ENCODE peak calls at places on chromosomes 4 and X, in nine cellular contexts. U is GM23338, K is lung, Q is WTC11, G is HFF-Myc, R is AG09309, N is esophagus squamous epithelium, M is spleen, S is endothelial cell. J is an unnamed sample.
A peak's percentile ranks its signal among the peaks of the same experiment; 100 is the strongest.

GRCh38 chr4:12724520-12724919 is 759.6 kb downstream of the RAB28 start:
- DNase-seq in M (no peak), R (no peak), S (no peak), G (no peak), K (no peak), N (no peak), U (peak; percentile 40), Q (no peak), J (no peak)

GRCh38 chr4:10640535-10641159 is 43.9 kb downstream of the CLNK start:
- DNase-seq in S (no peak), N (no peak), U (no peak), G (no peak), K (no peak), M (no peak), Q (no peak), R (no peak), J (no peak)

GRCh38 chrX:147710301-147710700 is 201.4 kb upstream of the FMR1 start:
- DNase-seq in Q (no peak), M (no peak), K (no peak), N (no peak), U (peak; percentile 9), G (no peak), R (no peak), S (no peak), J (no peak)

GRCh38 chr4:39455486-39455885 is 3.2 kb downstream of the RPL9 start:
- DNase-seq in Q (no peak), G (no peak), R (no peak), M (no peak), U (no peak), K (no peak), N (no peak), S (no peak), J (no peak)

GRCh38 chrX:19866626-19867410 is 20.6 kb downstream of the SH3KBP1 start:
- DNase-seq in Q (no peak), U (no peak), R (no peak), M (no peak), G (no peak), S (no peak), K (no peak), N (no peak), J (no peak)

GRCh38 chrX:120452131-120452530 is 17.0 kb downstream of the LAMP2 start:
- DNase-seq in G (no peak), M (no peak), Q (peak; percentile 13), R (no peak), U (peak; percentile 46), S (no peak), N (no peak), K (no peak), J (no peak)

GRCh38 chrX:25941087-25941486 is 197.1 kb upstream of the MAGEB18 start:
- DNase-seq in K (no peak), U (no peak), Q (no peak), G (no peak), S (no peak), M (no peak), N (no peak), R (no peak), J (no peak)

GRCh38 chr4:25760048-25760447 is 102.7 kb downstream of the SEL1L3 start:
- DNase-seq in G (no peak), K (no peak), U (no peak), S (no peak), Q (no peak), R (no peak), M (no peak), N (no peak), J (no peak)

GRCh38 chr4:60619531-60620305 is 580.4 kb upstream of the ADGRL3 start:
- DNase-seq in U (no peak), R (no peak), S (no peak), G (no peak), K (no peak), N (no peak), Q (no peak), M (no peak), J (no peak)

GRCh38 chr4:152810715-152811287 is 31.0 kb downstream of the ARFIP1 start:
- DNase-seq in U (no peak), K (no peak), R (no peak), Q (no peak), S (no peak), N (no peak), G (no peak), M (no peak), J (no peak)

GRCh38 chr4:41339812-41340809 is 83.4 kb downstream of the UCHL1 start:
- DNase-seq in N (no peak), K (no peak), Q (peak; percentile 58), S (peak; percentile 46), U (peak; percentile 87), G (peak; percentile 85), M (no peak), R (peak; percentile 84), J (no peak)

GRCh38 chr4:173257732-173258717 is 76.1 kb downstream of the HMGB2 start:
- DNase-seq in N (no peak), K (peak; percentile 36), Q (peak; percentile 77), S (peak; percentile 64), U (peak; percentile 90), G (peak; percentile 46), R (peak; percentile 31), M (no peak), J (no peak)

GRCh38 chrX:106802388-106803275 is at the start of gene TBC1D8B:
- DNase-seq in U (peak; percentile 85), G (peak; percentile 72), R (peak; percentile 76), S (peak; percentile 52), N (no peak), Q (peak; percentile 70), K (peak; percentile 79), M (peak; percentile 75), J (no peak)

GRCh38 chr4:172628263-172628662 is 540.3 kb upstream of the GALNT7 start:
- DNase-seq in R (no peak), U (no peak), Q (no peak), K (no peak), N (no peak), S (no peak), M (no peak), G (no peak), J (no peak)

GRCh38 chrX:45623266-45623665 is 422.6 kb upstream of the DIPK2B start:
- DNase-seq in N (no peak), G (peak; percentile 86), Q (no peak), R (peak; percentile 90), U (no peak), S (no peak), M (no peak), K (no peak), J (no peak)

GRCh38 chrX:133232331-133232730 is 14.2 kb upstream of the TFDP3 start:
- DNase-seq in M (no peak), Q (no peak), U (no peak), N (no peak), S (no peak), R (no peak), G (no peak), K (no peak), J (no peak)

GRCh38 chr4:16224669-16225068 is 1.6 kb downstream of the TAPT1 start:
- DNase-seq in R (no peak), Q (no peak), G (no peak), M (no peak), N (no peak), K (no peak), U (no peak), S (no peak), J (no peak)

GRCh38 chr4:33512397-33512796 is 2731.9 kb downstream of the ARAP2 start:
- DNase-seq in G (no peak), Q (no peak), K (no peak), S (no peak), U (no peak), N (no peak), M (no peak), R (no peak), J (no peak)

GRCh38 chr4:162866565-162866964 is 300.1 kb downstream of the NAF1 start:
- DNase-seq in R (no peak), U (no peak), G (no peak), K (no peak), M (no peak), S (no peak), N (no peak), Q (no peak), J (no peak)

GRCh38 chr4:162869157-162869556 is 297.5 kb downstream of the NAF1 start:
- DNase-seq in M (no peak), K (no peak), G (no peak), N (no peak), R (no peak), Q (no peak), S (no peak), U (no peak), J (no peak)

DNA sequence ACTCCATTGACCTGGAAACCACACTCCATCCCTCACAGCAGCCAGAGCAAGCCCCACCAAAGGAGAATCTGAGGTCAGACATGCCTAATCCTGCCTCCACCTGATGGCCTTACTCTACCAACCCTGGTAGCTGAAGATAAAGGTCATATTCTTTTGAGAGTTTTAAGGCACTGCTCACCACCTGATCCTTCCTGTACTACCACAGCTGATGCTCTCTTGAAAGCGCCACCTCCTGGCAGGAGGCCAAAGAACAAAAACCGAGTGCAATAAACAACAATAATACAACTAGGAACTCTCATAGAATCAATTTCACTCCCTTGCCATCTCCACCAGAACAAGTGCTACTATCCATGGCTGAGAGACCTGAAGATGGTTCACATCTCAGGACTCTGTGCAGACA is 301.6 kb downstream of the NAF1 start:
- DNase-seq in N (no peak), S (no peak), M (no peak), G (no peak), R (no peak), K (no peak), U (peak; percentile 25), Q (peak; percentile 28), J (no peak)
- TF ChIP-seq CTCF in N (no peak), S (peak; percentile 16), M (no peak), G (no peak), R (no peak), K (no peak), U (peak; percentile 61), Q (no peak), J (no peak)

DNA sequence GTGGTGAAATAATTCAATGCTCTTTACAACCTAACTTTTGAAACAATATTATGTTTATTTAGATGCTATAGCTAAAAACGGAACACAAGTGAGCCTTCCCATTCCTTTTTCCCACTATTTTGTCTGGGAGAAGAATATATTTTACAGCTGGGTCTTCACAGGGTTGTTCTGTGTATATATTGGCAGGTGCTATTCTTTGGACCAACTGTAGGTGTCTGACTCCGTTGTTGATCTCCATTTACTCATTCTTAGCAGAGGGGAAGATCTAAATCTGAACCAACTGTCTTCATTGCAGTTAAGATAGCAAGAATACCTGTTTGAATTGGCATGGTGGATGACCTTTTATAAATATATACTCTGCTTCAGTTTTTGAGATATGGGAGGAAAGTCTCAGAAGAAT is 257.4 kb downstream of the CFAP299 start:
- DNase-seq in G (no peak), K (no peak), U (peak; percentile 35), R (no peak), N (no peak), S (no peak), M (no peak), Q (no peak), J (no peak)
- TF ChIP-seq CTCF in G (no peak), K (no peak), U (peak; percentile 22), R (no peak), N (no peak), S (peak; percentile 28), M (peak; percentile 17), Q (no peak), J (no peak)

GRCh38 chrX:2748815-2749188 is 3.0 kb upstream of the XG start:
- DNase-seq in U (no peak), R (no peak), N (no peak), S (no peak), K (no peak), M (no peak), Q (no peak), G (no peak), J (no peak)
- TF ChIP-seq CTCF in U (no peak), R (no peak), N (no peak), S (no peak), K (no peak), M (no peak), Q (no peak), G (no peak), J (no peak)

GRCh38 chr4:99949034-99949998 is 759 bp downstream of the H2AZ1 start:
- DNase-seq in R (peak; percentile 80), N (peak; percentile 68), Q (peak; percentile 90), M (peak; percentile 94), G (peak; percentile 90), S (peak; percentile 83), K (peak; percentile 94), U (peak; percentile 98), J (peak; percentile 39)
- TF ChIP-seq CTCF in R (peak; percentile 91), N (peak; percentile 89), Q (peak; percentile 59), M (peak; percentile 86), G (peak; percentile 86), S (no peak), K (peak; percentile 76), U (peak; percentile 83), J (peak; percentile 90)